ENCODE peak calls at places on chromosomes 4 and X, in four cellular contexts. W is iris pigment epithelial cell, H is WTC11, Z is T-helper 9 cell. Y is an unnamed sample.

GRCh38 chrX:71067079-71067478 is 1.1 kb downstream of the SNX12 start:
- DNase-seq in W (peak; percentile 19), H (no peak), Z (no peak), Y (no peak)

GRCh38 chrX:132388371-132388770 is 100.5 kb downstream of the MBNL3 start:
- DNase-seq in W (no peak), H (no peak), Z (no peak), Y (no peak)

GRCh38 chr4:789571-790465 is 36.1 kb downstream of the CPLX1 start:
- DNase-seq in W (no peak), H (no peak), Z (no peak), Y (no peak)

GRCh38 chr4:38313999-38314561 is 349.9 kb upstream of the KLF3 start:
- DNase-seq in W (peak; percentile 75), H (no peak), Z (no peak), Y (no peak)

GRCh38 chr4:83516042-83516772 is 19.7 kb upstream of the GPAT3 start:
- DNase-seq in W (peak; percentile 83), H (no peak), Z (no peak), Y (no peak)

GRCh38 chrX:130030826-130031225 is 48.4 kb downstream of the BCORL1 start:
- DNase-seq in W (no peak), H (no peak), Z (no peak), Y (no peak)

GRCh38 chr4:20916106-20916505 is 215.8 kb downstream of the PACRGL start:
- DNase-seq in W (peak; percentile 77), H (no peak), Z (peak; percentile 8), Y (no peak)

GRCh38 chr4:11814758-11815157 is 386.1 kb upstream of the HS3ST1 start:
- DNase-seq in W (no peak), H (no peak), Z (no peak), Y (no peak)

GRCh38 chrX:39900788-39901170 is 197.0 kb downstream of the BCOR start:
- DNase-seq in W (no peak), H (no peak), Z (no peak), Y (no peak)

GRCh38 chrX:150211988-150212387 is 151.1 kb upstream of the MAMLD1 start:
- DNase-seq in W (peak; percentile 60), H (no peak), Z (no peak), Y (no peak)